ENCODE peak calls at places on chromosomes 5 and 9, in four cellular contexts. J, P, E and V are unnamed samples.

GRCh38 chr5:58828145-58828544 is 245.3 kb downstream of the RAB3C start:
- DNase-seq in J (no peak), P (no peak), E (no peak), V (no peak)

GRCh38 chr5:146731909-146732659 is 146.5 kb downstream of the PPP2R2B start:
- DNase-seq in J (no peak), P (no peak), E (no peak), V (no peak)

GRCh38 chr9:133372144-133372543 is 3.7 kb downstream of the SURF4 start:
- DNase-seq in J (no peak), P (no peak), E (no peak), V (no peak)

GRCh38 chr5:69295088-69295754 is 37.4 kb downstream of the CCDC125 start:
- DNase-seq in J (no peak), P (no peak), E (no peak), V (no peak)

GRCh38 chr9:131660466-131661405 is 79.1 kb downstream of the RAPGEF1 start:
- DNase-seq in J (no peak), P (peak; percentile 56), E (no peak), V (no peak)

GRCh38 chr9:4984171-4984570 is 901 bp upstream of the JAK2 start:
- DNase-seq in J (no peak), P (peak; percentile 34), E (no peak), V (no peak)

GRCh38 chr9:101028346-101029299 is at the start of gene PLPPR1:
- DNase-seq in J (no peak), P (peak; percentile 81), E (peak; percentile 16), V (no peak)

GRCh38 chr5:14440598-14441401 is 140.8 kb upstream of the OTULINL start:
- DNase-seq in J (no peak), P (peak; percentile 51), E (peak; percentile 62), V (peak; percentile 89)

GRCh38 chr9:136049451-136050265 is 45.4 kb downstream of the NACC2 start:
- DNase-seq in J (no peak), P (no peak), E (no peak), V (no peak)

GRCh38 chr9:111094433-111095421 is 56.5 kb upstream of the LPAR1 start:
- DNase-seq in J (no peak), P (no peak), E (no peak), V (peak; percentile 63)

GRCh38 chr9:131273791-131274673 is 2.3 kb downstream of the FAM78A start:
- DNase-seq in J (no peak), P (no peak), E (no peak), V (no peak)

GRCh38 chr5:170572453-170572852 is 68.6 kb downstream of the KCNIP1 start:
- DNase-seq in J (no peak), P (no peak), E (no peak), V (no peak)

GRCh38 chr9:10661376-10661775 is 48.6 kb upstream of the PTPRD start:
- DNase-seq in J (no peak), P (no peak), E (no peak), V (no peak)

GRCh38 chr5:115725522-115725921 is 90.9 kb downstream of the CDO1 start:
- DNase-seq in J (no peak), P (no peak), E (no peak), V (no peak)

GRCh38 chr9:133569109-133569785 is 34.7 kb downstream of the ADAMTSL2 start:
- DNase-seq in J (no peak), P (no peak), E (no peak), V (no peak)

GRCh38 chr9:128764361-128764760 is 7.4 kb downstream of the ZER1 start:
- DNase-seq in J (no peak), P (no peak), E (no peak), V (no peak)

GRCh38 chr5:34001231-34001935 is 6.5 kb downstream of the AMACR start:
- DNase-seq in J (no peak), P (peak; percentile 51), E (no peak), V (no peak)

GRCh38 chr9:98558575-98558974 is 150.2 kb downstream of the GABBR2 start:
- DNase-seq in J (no peak), P (peak; percentile 47), E (no peak), V (peak; percentile 17)

GRCh38 chr5:35694481-35694880 is 76.8 kb downstream of the SPEF2 start:
- DNase-seq in J (no peak), P (no peak), E (no peak), V (no peak)

GRCh38 chr5:151740336-151740942 is 18.0 kb downstream of the ATOX1 start:
- DNase-seq in J (peak; percentile 62), P (peak; percentile 42), E (peak; percentile 48), V (peak; percentile 89)

GRCh38 chr9:130461218-130461630 is 16.5 kb downstream of the ASS1 start:
- DNase-seq in J (peak; percentile 76), P (no peak), E (peak; percentile 69), V (no peak)

GRCh38 chr5:168227973-168228615 is 63.4 kb upstream of the WWC1 start:
- DNase-seq in J (no peak), P (no peak), E (no peak), V (no peak)

GRCh38 chr5:111075520-111075919 is 4.0 kb downstream of the TSLP start:
- DNase-seq in J (no peak), P (no peak), E (no peak), V (no peak)

GRCh38 chr9:35618325-35618727 is at the start of gene CD72:
- DNase-seq in J (no peak), P (no peak), E (no peak), V (no peak)

GRCh38 chr9:33125871-33126822 is 41.0 kb downstream of the B4GALT1 start:
- DNase-seq in J (no peak), P (no peak), E (no peak), V (no peak)

GRCh38 chr5:159104759-159105317 is 5.1 kb upstream of the EBF1 start:
- DNase-seq in J (no peak), P (no peak), E (no peak), V (no peak)

GRCh38 chr9:87065981-87066380 is 118.7 kb upstream of the GAS1 start:
- DNase-seq in J (no peak), P (no peak), E (no peak), V (no peak)

GRCh38 chr5:131289738-131290137 is 25.9 kb downstream of the CDC42SE2 start:
- DNase-seq in J (no peak), P (no peak), E (no peak), V (no peak)

GRCh38 chr9:97809666-97810344 is 43.2 kb upstream of the FOXE1 start:
- DNase-seq in J (no peak), P (no peak), E (no peak), V (no peak)

GRCh38 chr5:142015781-142016533 is 3.1 kb upstream of the GNPDA1 start:
- DNase-seq in J (peak; percentile 58), P (no peak), E (no peak), V (no peak)

GRCh38 chr5:74370168-74370567 is 270.4 kb downstream of the ENC1 start:
- DNase-seq in J (no peak), P (no peak), E (no peak), V (peak; percentile 67)

GRCh38 chr9:126614088-126614454 is 343 bp downstream of the LMX1B start:
- DNase-seq in J (no peak), P (no peak), E (no peak), V (no peak)

GRCh38 chr9:126614455-126615248 is 924 bp downstream of the LMX1B start:
- DNase-seq in J (no peak), P (no peak), E (no peak), V (no peak)

GRCh38 chr9:126612329-126612812 is 1.4 kb upstream of the LMX1B start:
- DNase-seq in J (no peak), P (no peak), E (no peak), V (no peak)

GRCh38 chr9:126612813-126613641 is 701 bp upstream of the LMX1B start:
- DNase-seq in J (no peak), P (no peak), E (no peak), V (no peak)

GRCh38 chr9:126613656-126614055 is at the start of gene LMX1B:
- DNase-seq in J (no peak), P (no peak), E (peak; percentile 61), V (no peak)
- H3K4me3 ChIP-seq in J (no peak within 1 kb of the TSS), P (peak within 1 kb of the TSS; percentile 43), E (peak within 1 kb of the TSS; percentile 53), V (peak within 1 kb of the TSS; percentile 29)

GRCh38 chr9:71767421-71768321 is 642 bp downstream of the CEMIP2 start:
- DNase-seq in J (no peak), P (no peak), E (peak; percentile 15), V (peak; percentile 87)
- H3K4me3 ChIP-seq in J (peak overlapping the region; percentile 92), P (peak overlapping the region; percentile 93), E (peak overlapping the region; percentile 95), V (peak overlapping the region; percentile 71)

DNA sequence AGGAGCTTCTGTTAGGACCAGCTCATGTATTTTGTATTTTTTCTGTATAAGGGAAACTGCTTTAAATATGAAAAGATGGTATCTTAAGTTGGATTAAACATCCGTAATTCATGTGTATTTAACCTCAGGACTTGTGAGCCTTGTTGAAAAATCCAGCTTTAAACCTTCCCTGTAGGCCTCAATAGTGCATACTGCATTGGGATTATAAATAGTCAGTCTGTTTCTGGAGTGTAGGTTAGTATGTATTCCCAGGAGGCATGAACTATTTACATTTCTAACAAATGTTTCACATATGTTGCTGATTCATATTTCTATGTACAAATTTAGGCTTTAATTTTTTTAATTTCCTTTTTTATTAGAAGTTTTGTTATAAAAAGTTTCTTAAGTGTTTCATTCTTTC is 137.9 kb upstream of the GRHPR start:
- DNase-seq in J (no peak), P (no peak), E (no peak), V (no peak)
- H3K4me3 ChIP-seq in J (no peak overlapping the region), P (no peak overlapping the region), E (no peak overlapping the region), V (no peak overlapping the region)

GRCh38 chr9:21762064-21762463 is 40.4 kb upstream of the MTAP start:
- DNase-seq in J (no peak), P (no peak), E (no peak), V (no peak)

GRCh38 chr9:21761309-21761901 is 41.0 kb upstream of the MTAP start:
- DNase-seq in J (no peak), P (no peak), E (no peak), V (no peak)

GRCh38 chr9:21766096-21766495 is 36.3 kb upstream of the MTAP start:
- DNase-seq in J (no peak), P (no peak), E (no peak), V (no peak)

DNA sequence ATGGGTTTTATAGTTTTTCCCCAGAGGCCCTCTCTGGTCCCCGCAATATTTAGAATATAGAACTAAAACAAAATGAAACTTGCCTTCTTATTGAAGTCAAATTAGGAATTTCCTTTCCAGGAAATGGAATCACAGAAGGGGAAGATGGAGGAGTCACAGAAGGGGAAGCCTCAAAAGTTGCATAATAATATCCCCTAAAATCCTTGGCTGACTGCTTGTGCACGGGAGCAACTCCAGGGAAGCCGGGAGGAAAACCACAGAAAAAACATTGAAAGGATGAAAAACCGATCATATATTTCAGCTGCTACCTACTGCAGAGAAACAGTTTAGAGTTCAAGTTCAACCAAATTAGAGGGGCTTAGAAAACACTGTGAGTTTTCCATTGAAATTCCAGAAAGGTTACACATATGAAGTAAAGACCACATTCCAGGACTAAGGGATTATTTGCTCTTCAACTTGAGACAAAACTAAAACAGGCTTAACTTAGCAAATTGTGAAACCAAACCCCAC is 37.6 kb upstream of the MTAP start:
- DNase-seq in J (no peak), P (no peak), E (no peak), V (no peak)
- H3K4me3 ChIP-seq in J (no peak overlapping the region), P (no peak overlapping the region), E (no peak overlapping the region), V (no peak overlapping the region)